ENCODE peak calls at places on chromosomes 11 and 22, in five cellular contexts. A is heart left ventricle, S is right lobe of liver, K is HCT116, E is esophagus squamous epithelium. L is an unnamed sample.
A peak's percentile ranks its signal among the peaks of the same experiment; 100 is the strongest.

GRCh38 chr11:69444381-69445130 is 36.9 kb upstream of the LINC01488 start:
- DNase-seq in E (no peak), K (no peak), S (peak; percentile 59), A (peak; percentile 65), L (peak; percentile 30)

GRCh38 chr11:23540101-23540561 is 679.9 kb upstream of the CCDC179 start:
- DNase-seq in K (no peak), S (no peak), E (no peak), A (no peak), L (peak; percentile 23)

GRCh38 chr11:114272311-114272710 is 23.9 kb upstream of the NNMT start:
- DNase-seq in E (no peak), S (no peak), A (no peak), K (no peak), L (no peak)

GRCh38 chr11:763073-763463 is 14.2 kb downstream of the GATD1 start:
- DNase-seq in S (no peak), K (no peak), A (no peak), E (no peak), L (no peak)

GRCh38 chr11:45927684-45928413 is 5.4 kb downstream of the LARGE2 start:
- DNase-seq in A (peak; percentile 51), E (no peak), S (no peak), K (no peak), L (no peak)

GRCh38 chr11:11440149-11440548 is 87.1 kb upstream of the CSNK2A3 start:
- DNase-seq in E (no peak), K (no peak), A (no peak), S (no peak), L (no peak)

GRCh38 chr11:26134053-26134452 is 197.9 kb upstream of the ANO3 start:
- DNase-seq in A (no peak), K (no peak), E (no peak), S (no peak), L (no peak)

GRCh38 chr22:24525416-24526037 is 29.4 kb downstream of the GUCD1 start:
- DNase-seq in K (peak; percentile 54), A (peak; percentile 81), E (no peak), S (peak; percentile 81), L (peak; percentile 84)

GRCh38 chr22:48957311-48957986 is 870.2 kb downstream of the BRD1 start:
- DNase-seq in E (no peak), A (no peak), S (no peak), K (no peak), L (peak; percentile 4)

GRCh38 chr22:43081968-43082367 is 7.2 kb downstream of the TTLL1 start:
- DNase-seq in K (no peak), S (no peak), A (no peak), E (no peak), L (no peak)

GRCh38 chr11:131172011-131172410 is 198.4 kb upstream of the NTM start:
- DNase-seq in K (no peak), A (no peak), E (no peak), S (no peak), L (no peak)

GRCh38 chr11:40606800-40607199 is 852.7 kb downstream of the LRRC4C start:
- DNase-seq in S (no peak), E (no peak), A (no peak), K (no peak), L (no peak)

GRCh38 chr11:12882670-12883069 is 126.4 kb upstream of the RASSF10 start:
- DNase-seq in S (no peak), E (no peak), A (no peak), K (no peak), L (no peak)

GRCh38 chr11:30244255-30244654 is 13.4 kb downstream of the FSHB start:
- DNase-seq in A (no peak), K (peak; percentile 29), S (no peak), E (no peak), L (no peak)

GRCh38 chr11:84824624-84825023 is 802.5 kb downstream of the DLG2 start:
- DNase-seq in S (no peak), A (no peak), K (no peak), E (no peak), L (no peak)

GRCh38 chr11:88421530-88421929 is 84.0 kb upstream of the CTSC start:
- DNase-seq in S (no peak), K (no peak), E (no peak), A (no peak), L (no peak)

GRCh38 chr11:46977940-46978595 is 41.5 kb downstream of the CSTPP1 start:
- DNase-seq in S (no peak), E (no peak), K (no peak), A (no peak), L (no peak)

GRCh38 chr11:123559418-123559817 is 95.0 kb downstream of the SCN3B start:
- DNase-seq in K (no peak), S (no peak), E (no peak), A (no peak), L (peak; percentile 40)

GRCh38 chr11:13224324-13224723 is 53.3 kb upstream of the BMAL1 start:
- DNase-seq in S (no peak), E (no peak), K (no peak), A (no peak), L (no peak)

GRCh38 chr11:58564226-58564625 is 11.4 kb downstream of the LPXN start:
- DNase-seq in S (no peak), A (no peak), K (no peak), E (no peak), L (no peak)

GRCh38 chr22:23245045-23245798 is 64.9 kb downstream of the BCR start:
- DNase-seq in S (no peak), E (no peak), A (no peak), K (no peak), L (no peak)

GRCh38 chr11:96055706-96056387 is 131.9 kb upstream of the MTMR2 start:
- DNase-seq in K (no peak), E (no peak), S (no peak), A (no peak), L (no peak)

DNA sequence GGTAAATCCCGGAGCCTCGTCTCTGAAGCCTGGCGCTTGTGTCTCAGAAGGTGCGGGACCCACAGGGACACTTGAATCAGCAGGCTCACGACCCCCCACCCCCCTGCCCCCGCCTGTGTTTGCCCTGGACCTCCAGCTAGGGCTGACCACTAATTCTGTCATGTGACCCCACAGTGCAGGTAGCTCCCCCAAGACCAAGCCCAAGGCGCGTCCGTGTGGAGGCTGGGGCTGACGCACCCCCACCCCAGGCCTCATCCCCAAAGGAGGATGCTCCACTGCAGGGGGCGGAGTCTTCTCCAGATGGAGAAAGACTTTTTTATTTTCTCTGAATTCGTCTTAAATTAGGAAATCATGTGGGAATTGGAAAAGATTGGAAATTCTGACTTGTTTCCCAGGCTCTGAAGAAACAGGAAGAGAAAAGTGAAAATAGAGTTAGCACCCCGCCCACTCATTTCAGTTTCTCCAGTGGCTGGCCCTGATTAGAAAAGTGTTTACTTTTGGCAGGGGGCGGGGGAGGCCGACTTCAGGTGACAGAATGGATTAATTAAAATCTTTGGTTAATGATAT is 1.0 kb upstream of the RELA start:
- DNase-seq in E (no peak), A (no peak), K (no peak), S (no peak), L (peak; percentile 68)
- TF ChIP-seq POLR2A in E (no peak), A (no peak), K (no peak), S (no peak), L (no peak)

DNA sequence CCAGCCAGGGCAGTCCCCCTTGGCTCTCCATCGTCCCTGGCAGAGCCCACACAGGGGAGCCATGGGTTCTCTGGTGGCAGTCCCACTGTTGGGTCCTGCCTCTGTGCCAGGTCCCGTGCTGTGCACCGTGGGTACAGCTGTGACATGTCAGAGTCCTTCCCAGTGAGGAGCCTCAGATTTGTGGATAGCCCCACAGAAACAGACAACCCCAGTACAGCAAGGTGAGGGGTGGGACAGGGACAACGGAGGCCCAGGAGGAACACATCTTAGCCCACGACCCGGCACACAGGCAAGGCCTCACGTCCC is 12.9 kb downstream of the POLR3H start:
- DNase-seq in K (no peak), S (no peak), E (no peak), A (no peak), L (no peak)
- H3K36me3 ChIP-seq in K (peaks cover 65% of the 10 kb centered on the region), S (no peaks in the 10 kb centered on the region), E (peaks cover 31% of the 10 kb centered on the region), A (peaks cover 81% of the 10 kb centered on the region), L (no peaks in the 10 kb centered on the region)

DNA sequence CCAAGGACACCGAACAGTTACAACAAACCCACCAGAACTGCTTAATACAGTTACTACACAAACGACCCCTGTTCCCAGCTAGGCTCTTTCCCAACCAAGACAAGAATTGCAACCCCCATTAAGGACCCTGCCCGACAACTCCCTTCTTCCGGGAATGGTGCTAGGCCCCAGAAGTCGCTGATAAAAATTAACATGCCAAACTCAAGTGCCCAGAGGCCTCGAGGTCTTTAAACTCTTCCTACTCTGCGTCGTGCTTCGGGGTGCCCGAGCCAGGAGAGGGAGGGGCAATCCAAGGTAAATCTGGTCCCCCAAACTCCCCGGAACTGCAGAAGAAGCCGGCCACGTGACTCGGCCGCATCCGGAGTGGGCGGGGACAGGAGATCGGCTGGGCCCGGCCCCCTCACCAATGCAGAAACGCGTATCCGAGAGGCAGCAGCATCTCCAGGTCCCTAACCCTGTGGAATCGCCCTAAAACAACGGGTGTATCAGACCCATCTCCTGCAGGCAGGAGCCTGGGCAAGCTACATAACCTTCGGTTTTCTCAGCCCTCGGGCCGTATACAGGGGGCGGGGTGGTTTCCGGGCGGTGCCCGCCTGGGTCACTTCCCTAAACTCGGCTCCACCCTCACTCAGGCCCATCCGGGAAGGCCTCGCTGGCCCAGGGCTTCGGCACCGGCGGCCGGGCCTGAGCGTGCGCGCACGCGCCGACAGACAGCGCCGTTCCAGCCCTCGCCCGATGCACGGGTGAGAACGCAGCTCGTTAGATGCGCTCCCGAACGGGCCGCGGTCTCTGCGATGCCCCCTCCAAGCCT is 1.1 kb downstream of the CFL1 start:
- DNase-seq in S (peak; percentile 89), K (no peak), A (peak; percentile 91), E (peak; percentile 46), L (peak; percentile 90)
- TF ChIP-seq POLR2A in S (peak; percentile 68), K (no peak), A (peak; percentile 37), E (peak; percentile 76), L (no peak)

GRCh38 chr22:28714043-28714442 is 27.6 kb downstream of the CHEK2 start:
- DNase-seq in A (no peak), E (no peak), K (no peak), S (no peak), L (no peak)
- H3K36me3 ChIP-seq in A (no peaks in the 10 kb centered on the region), E (no peaks in the 10 kb centered on the region), K (peaks cover 16% of the 10 kb centered on the region), S (no peaks in the 10 kb centered on the region), L (no peaks in the 10 kb centered on the region)

GRCh38 chr11:65781152-65781961 is 581 bp upstream of the AP5B1 start:
- DNase-seq in K (no peak), S (peak; percentile 64), E (no peak), A (no peak), L (no peak)

GRCh38 chr11:65781962-65782815 is 1.4 kb upstream of the AP5B1 start:
- DNase-seq in A (peak; percentile 32), K (no peak), E (no peak), S (no peak), L (no peak)

GRCh38 chr11:65779919-65780769 is 632 bp downstream of the AP5B1 start:
- DNase-seq in K (peak; percentile 64), A (peak; percentile 92), S (peak; percentile 86), E (no peak), L (peak; percentile 75)

GRCh38 chr11:65779669-65779918 is 1.2 kb downstream of the AP5B1 start:
- DNase-seq in K (no peak), S (no peak), A (no peak), E (no peak), L (no peak)

DNA sequence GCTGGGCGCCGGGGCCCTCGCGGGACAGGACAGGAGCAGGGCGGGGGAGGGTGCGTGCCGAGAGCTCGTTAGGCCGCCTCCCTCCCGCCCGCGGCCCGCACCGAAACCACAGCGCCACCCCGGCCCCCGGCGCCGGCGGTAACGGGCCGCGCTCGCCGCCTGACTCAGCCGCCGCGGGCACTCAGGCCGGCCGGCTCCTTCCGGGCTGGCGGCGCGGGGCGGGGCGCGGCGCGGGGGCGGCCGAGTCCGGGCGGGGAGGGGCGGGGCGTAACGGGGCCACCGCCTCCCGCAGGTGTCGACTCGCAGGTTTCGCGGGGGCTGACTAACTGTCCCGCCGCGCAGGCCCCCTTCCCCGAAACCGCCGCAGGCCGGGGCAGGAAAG is at the start of gene AP5B1:
- DNase-seq in K (no peak), A (peak; percentile 82), E (no peak), S (peak; percentile 80), L (peak; percentile 50)
- TF ChIP-seq POLR2A in K (no peak), A (peak; percentile 31), E (peak; percentile 71), S (peak; percentile 76), L (no peak)

L was measured in testis.